ENCODE peak calls at places on chromosome 11, in five cellular contexts. U, M, Z, A and O are unnamed samples.

GRCh38 chr11:22416462-22416861 is 78.3 kb downstream of the SLC17A6 start:
- DNase-seq in U (no peak), M (no peak), Z (no peak), A (no peak), O (no peak)

GRCh38 chr11:68938816-68939582 is 35.3 kb downstream of the IGHMBP2 start:
- DNase-seq in M (no peak), U (no peak), Z (no peak), A (no peak), O (no peak)

GRCh38 chr11:111115890-111116289 is 129.6 kb upstream of the POU2AF2 start:
- DNase-seq in A (no peak), Z (no peak), U (no peak), M (no peak), O (no peak)

GRCh38 chr11:69352715-69353325 is 58.9 kb downstream of the MYEOV start:
- DNase-seq in M (no peak), A (peak), Z (no peak), U (peak), O (no peak)

GRCh38 chr11:20729597-20730095 is 60.3 kb downstream of the NELL1 start:
- DNase-seq in A (no peak), U (peak), Z (no peak), M (no peak), O (no peak)

GRCh38 chr11:1242289-1242688 is 19.4 kb downstream of the MUC5B start:
- DNase-seq in Z (no peak), M (no peak), A (no peak), U (no peak), O (no peak)

GRCh38 chr11:61129608-61130523 is 27.6 kb downstream of the CD5 start:
- DNase-seq in U (peak), A (peak), Z (peak), M (peak), O (peak)

GRCh38 chr11:15223318-15223717 is 108.6 kb downstream of the INSC start:
- DNase-seq in Z (no peak), A (no peak), M (no peak), U (no peak), O (no peak)

GRCh38 chr11:111439905-111440304 is 60.8 kb upstream of the POU2AF1 start:
- DNase-seq in M (no peak), A (no peak), U (no peak), Z (no peak), O (no peak)

GRCh38 chr11:132211479-132211878 is 841.1 kb downstream of the NTM start:
- DNase-seq in Z (no peak), A (no peak), M (no peak), U (no peak), O (no peak)

GRCh38 chr11:27201454-27202302 is 161.1 kb downstream of the BBOX1 start:
- DNase-seq in Z (no peak), M (peak), U (peak), A (no peak), O (no peak)

GRCh38 chr11:67318239-67318555 is 14.9 kb downstream of the SSH3 start:
- DNase-seq in Z (no peak), U (peak), M (no peak), A (no peak), O (no peak)

GRCh38 chr11:35061516-35062440 is 77.2 kb upstream of the CD44 start:
- DNase-seq in Z (no peak), A (no peak), U (no peak), M (no peak), O (no peak)

GRCh38 chr11:5620606-5621521 is 3.9 kb upstream of the TRIM34 start:
- DNase-seq in Z (no peak), A (no peak), M (no peak), U (peak), O (no peak)

GRCh38 chr11:130323452-130324448 is 9.0 kb upstream of the ZBTB44 start:
- DNase-seq in U (no peak), A (no peak), M (no peak), Z (no peak), O (no peak)

GRCh38 chr11:131938321-131938751 is 567.9 kb downstream of the NTM start:
- DNase-seq in U (no peak), A (no peak), M (no peak), Z (no peak), O (no peak)

GRCh38 chr11:90134420-90135003 is at the start of gene NAALAD2:
- DNase-seq in M (peak), A (peak), U (peak), Z (no peak), O (peak)

GRCh38 chr11:22461626-22462025 is 123.4 kb downstream of the SLC17A6 start:
- DNase-seq in Z (no peak), U (no peak), A (no peak), M (no peak), O (no peak)

GRCh38 chr11:21567628-21568290 is 625.1 kb upstream of the ANO5 start:
- DNase-seq in Z (no peak), M (no peak), A (no peak), U (no peak), O (no peak)

GRCh38 chr11:37811349-37811748 is 1213.3 kb upstream of the RAG2 start:
- DNase-seq in M (no peak), A (no peak), U (no peak), Z (no peak), O (no peak)

GRCh38 chr11:130719516-130719915 is 196.8 kb downstream of the SNX19 start:
- DNase-seq in U (no peak), A (no peak), M (no peak), Z (no peak), O (no peak)

GRCh38 chr11:77213029-77213579 is 85.1 kb downstream of the MYO7A start:
- DNase-seq in A (no peak), U (no peak), M (no peak), Z (no peak), O (no peak)

GRCh38 chr11:92057849-92058442 is 166.7 kb upstream of the FAT3 start:
- DNase-seq in M (no peak), U (no peak), Z (no peak), A (no peak), O (no peak)

GRCh38 chr11:11020219-11020726 is 162.4 kb upstream of the ZBED5 start:
- DNase-seq in U (no peak), A (no peak), M (no peak), Z (no peak), O (no peak)

GRCh38 chr11:57646221-57646620 is 3.5 kb downstream of the YPEL4 start:
- DNase-seq in Z (peak), U (no peak), A (no peak), M (no peak), O (no peak)

GRCh38 chr11:72217856-72218745 is 1.5 kb downstream of the FOLR2 start:
- DNase-seq in M (no peak), A (no peak), Z (no peak), U (no peak), O (no peak)

GRCh38 chr11:57460756-57461749 is 725 bp downstream of the RTN4RL2 start:
- DNase-seq in Z (no peak), U (no peak), A (no peak), M (peak), O (peak)

GRCh38 chr11:22472306-22472705 is 134.1 kb downstream of the SLC17A6 start:
- DNase-seq in Z (no peak), M (no peak), A (no peak), U (no peak), O (no peak)

GRCh38 chr11:42465613-42466012 is 846.2 kb upstream of the API5 start:
- DNase-seq in M (no peak), Z (no peak), A (no peak), U (no peak), O (no peak)

GRCh38 chr11:128174465-128175101 is 412.8 kb downstream of the ETS1 start:
- DNase-seq in U (no peak), M (no peak), Z (no peak), A (no peak), O (no peak)

GRCh38 chr11:110724358-110724757 is 12.1 kb upstream of the ARHGAP20 start:
- DNase-seq in A (no peak), Z (no peak), M (no peak), U (no peak), O (no peak)

GRCh38 chr11:40280161-40281054 is 1179.0 kb downstream of the LRRC4C start:
- DNase-seq in M (no peak), A (no peak), Z (no peak), U (no peak), O (no peak)

GRCh38 chr11:95144313-95145235 is 54.9 kb downstream of the ENDOD1 start:
- DNase-seq in A (no peak), M (no peak), U (no peak), Z (no peak), O (no peak)

GRCh38 chr11:10654211-10655150 is 39.1 kb downstream of the IRAG1 start:
- DNase-seq in Z (peak), U (no peak), A (peak), M (peak), O (peak)

GRCh38 chr11:67584205-67584880 is 731 bp downstream of the GSTP1 start:
- DNase-seq in U (peak), M (peak), A (peak), Z (peak), O (peak)

GRCh38 chr11:44979536-44980399 is 29.1 kb upstream of the TP53I11 start:
- DNase-seq in M (peak), U (peak), Z (no peak), A (no peak), O (no peak)

GRCh38 chr11:128318856-128319474 is 268.4 kb downstream of the ETS1 start:
- DNase-seq in M (no peak), U (no peak), Z (peak), A (peak), O (peak)

DNA sequence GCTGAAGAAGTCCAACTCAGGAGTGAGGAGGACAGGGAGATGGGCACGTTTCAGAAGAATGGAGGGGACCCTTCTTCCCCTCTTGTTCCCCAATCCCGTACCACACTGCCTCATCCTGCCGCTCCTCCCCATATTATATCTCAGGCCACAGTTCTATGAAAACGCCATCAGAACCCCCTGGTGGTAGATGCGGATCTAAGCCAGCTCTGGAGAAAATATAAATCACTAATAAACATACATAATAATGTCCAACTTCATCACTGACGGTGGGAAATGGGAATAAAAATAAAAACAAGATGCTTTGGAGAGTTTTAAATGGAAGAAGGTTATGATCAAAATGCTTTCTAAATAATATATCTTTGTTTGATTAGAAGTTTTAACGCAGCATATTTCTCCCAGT is 400.3 kb downstream of the CADM1 start:
- DNase-seq in A (no peak), U (no peak), M (no peak), Z (no peak), O (no peak)
- TF ChIP-seq CTCF in A (no peak), U (no peak), M (no peak), Z (no peak), O (no peak)

GRCh38 chr11:108872781-108873291 is 208.0 kb downstream of the DDX10 start:
- DNase-seq in U (no peak), Z (no peak), A (no peak), M (no peak), O (no peak)

GRCh38 chr11:108870373-108871020 is 205.6 kb downstream of the DDX10 start:
- DNase-seq in A (no peak), M (no peak), Z (no peak), U (no peak), O (no peak)

GRCh38 chr11:108871867-108872266 is 207.0 kb downstream of the DDX10 start:
- DNase-seq in M (no peak), A (no peak), U (no peak), Z (no peak), O (no peak)

GRCh38 chr11:108873305-108873704 is 208.4 kb downstream of the DDX10 start:
- DNase-seq in U (no peak), Z (no peak), A (no peak), M (no peak), O (no peak)

GRCh38 chr11:108871152-108871551 is 206.3 kb downstream of the DDX10 start:
- DNase-seq in Z (no peak), U (peak), A (peak), M (no peak), O (peak)
- TF ChIP-seq CTCF in Z (peak), U (no peak), A (peak), M (no peak), O (peak)

DNA sequence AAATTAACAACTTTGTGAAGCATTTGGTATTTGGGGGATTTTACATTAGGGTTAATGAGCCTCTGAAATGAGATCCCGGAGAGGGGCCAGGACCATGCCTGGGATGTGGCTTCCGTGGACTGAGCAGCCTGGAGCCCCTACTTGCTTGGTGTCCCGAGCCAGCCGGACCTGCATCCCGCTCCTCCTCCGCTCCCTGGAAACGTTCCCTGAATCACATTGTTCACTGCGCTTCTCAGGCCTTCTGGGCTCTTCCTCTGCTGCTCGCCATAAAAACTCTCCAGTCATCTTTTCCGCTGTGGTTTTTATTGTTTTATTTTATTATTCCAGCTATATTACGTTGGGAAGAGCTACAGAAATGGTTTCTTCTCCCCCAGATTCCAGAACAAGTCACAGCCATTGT is 13.3 kb upstream of the KCNQ1OT1 start:
- DNase-seq in M (no peak), Z (no peak), A (no peak), U (no peak), O (no peak)
- TF ChIP-seq CTCF in M (no peak), Z (no peak), A (no peak), U (no peak), O (no peak)

DNA sequence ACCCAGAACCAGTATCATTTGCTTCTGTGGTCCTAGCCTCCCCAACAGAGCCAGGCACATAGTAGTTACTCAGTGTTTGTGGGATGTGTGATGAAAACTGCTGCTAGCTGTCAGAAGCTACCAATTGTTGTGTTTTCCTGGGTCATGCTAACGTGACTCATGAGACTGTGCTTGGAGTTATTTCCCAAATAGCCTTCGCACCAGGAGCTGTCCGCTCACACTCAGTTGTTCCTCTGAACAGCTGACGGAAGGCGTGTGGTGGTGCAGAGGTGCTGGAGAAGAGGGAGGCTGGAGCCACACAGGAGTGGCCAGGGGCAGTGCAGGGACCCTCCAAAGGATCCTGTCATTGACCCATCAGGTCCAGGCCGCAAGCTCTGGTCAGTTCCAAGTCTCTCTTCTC is 53.9 kb upstream of the TBCEL start:
- DNase-seq in Z (no peak), U (no peak), A (no peak), M (no peak), O (no peak)
- TF ChIP-seq CTCF in Z (no peak), U (no peak), A (no peak), M (no peak), O (no peak)

GRCh38 chr11:73296501-73297230 is 11.4 kb upstream of the ARHGEF17 start:
- DNase-seq in A (no peak), U (no peak), Z (no peak), M (no peak), O (no peak)

GRCh38 chr11:73294604-73295003 is 13.5 kb upstream of the ARHGEF17 start:
- DNase-seq in U (no peak), A (no peak), M (no peak), Z (no peak), O (no peak)

GRCh38 chr11:73295996-73296318 is 12.1 kb upstream of the ARHGEF17 start:
- DNase-seq in Z (no peak), A (no peak), U (no peak), M (no peak), O (no peak)

GRCh38 chr11:73297231-73297590 is 10.9 kb upstream of the ARHGEF17 start:
- DNase-seq in U (no peak), A (no peak), Z (no peak), M (no peak), O (no peak)

DNA sequence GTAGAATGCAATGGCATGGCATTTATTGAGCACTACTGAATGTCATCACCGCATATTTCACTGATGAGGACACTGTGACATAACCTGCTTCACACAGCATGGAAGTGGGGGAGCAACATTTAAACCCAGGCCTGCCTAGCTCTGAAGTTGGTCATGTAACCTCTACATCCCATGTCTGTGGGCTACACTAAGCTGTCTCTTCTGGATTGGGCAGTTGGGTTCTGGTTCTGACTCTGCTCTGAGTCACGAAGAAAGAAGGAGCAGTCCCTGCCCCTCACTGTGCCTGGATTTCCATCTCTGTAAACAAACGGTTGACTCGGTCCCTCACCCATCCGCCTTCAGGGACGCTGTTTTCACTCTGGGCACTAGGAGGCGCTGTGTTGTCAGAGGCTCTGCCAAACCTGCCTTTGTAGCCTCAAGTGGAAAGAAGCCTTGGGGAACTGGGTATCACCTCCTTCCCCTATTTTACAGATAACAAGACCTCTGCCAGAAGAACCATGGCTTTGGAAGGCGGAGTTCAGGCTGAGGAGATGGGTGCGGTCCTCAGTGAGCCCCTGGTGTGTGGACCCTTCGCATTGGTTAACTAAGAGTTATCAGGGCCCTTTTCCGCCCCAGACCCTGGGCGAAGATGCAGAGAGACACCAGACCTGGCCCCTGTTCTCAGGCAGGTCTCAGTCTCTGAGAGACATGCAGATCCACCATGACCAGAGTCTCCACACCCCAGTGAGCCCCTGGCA is 12.6 kb upstream of the ARHGEF17 start:
- DNase-seq in U (peak), Z (peak), M (peak), A (peak), O (peak)
- TF ChIP-seq CTCF in U (peak), Z (peak), M (peak), A (peak), O (peak)

GRCh38 chr11:85540181-85540580 is 87.0 kb downstream of the DLG2 start:
- DNase-seq in M (no peak), Z (no peak), A (no peak), U (no peak), O (no peak)

GRCh38 chr11:85539740-85540139 is 87.4 kb downstream of the DLG2 start:
- DNase-seq in M (no peak), Z (no peak), U (no peak), A (no peak), O (no peak)

GRCh38 chr11:85539029-85539689 is 88.0 kb downstream of the DLG2 start:
- DNase-seq in M (no peak), A (no peak), Z (no peak), U (no peak), O (no peak)

GRCh38 chr11:85541683-85542082 is 85.5 kb downstream of the DLG2 start:
- DNase-seq in U (no peak), A (no peak), Z (no peak), M (no peak), O (no peak)

GRCh38 chr11:85540635-85541034 is 86.5 kb downstream of the DLG2 start:
- DNase-seq in M (no peak), Z (no peak), A (no peak), U (no peak), O (no peak)
- TF ChIP-seq CTCF in M (no peak), Z (no peak), A (no peak), U (no peak), O (no peak)

GRCh38 chr11:124441081-124441480 is 4.4 kb downstream of the OR8B8 start:
- DNase-seq in M (no peak), A (no peak), Z (no peak), U (no peak), O (no peak)

GRCh38 chr11:124440608-124441007 is 4.9 kb downstream of the OR8B8 start:
- DNase-seq in U (no peak), Z (no peak), M (no peak), A (no peak), O (no peak)

GRCh38 chr11:124442442-124442841 is 3.1 kb downstream of the OR8B8 start:
- DNase-seq in M (no peak), A (no peak), Z (no peak), U (no peak), O (no peak)

GRCh38 chr11:124441519-124441918 is 4.0 kb downstream of the OR8B8 start:
- DNase-seq in U (no peak), A (no peak), Z (no peak), M (no peak), O (no peak)

DNA sequence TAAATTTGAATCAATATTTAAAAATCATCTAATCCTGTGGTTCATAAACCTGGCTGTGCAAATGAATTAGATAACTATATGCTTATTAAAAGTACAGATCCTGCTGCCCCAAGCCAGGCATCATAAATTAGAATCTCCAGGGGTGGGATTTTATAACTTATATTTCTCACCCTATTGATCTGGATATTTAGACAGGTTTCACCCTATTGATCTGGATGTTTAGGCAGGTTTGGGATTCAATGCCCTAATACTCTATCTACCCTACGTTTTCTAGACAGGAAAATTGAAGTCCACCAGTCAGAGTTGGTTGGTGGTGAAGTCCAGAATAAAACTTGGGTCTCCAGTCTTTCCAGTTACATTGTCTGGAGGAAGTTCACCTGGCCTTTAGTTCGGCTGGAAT is 2.6 kb downstream of the OR8B8 start:
- DNase-seq in A (no peak), Z (no peak), M (no peak), U (no peak), O (no peak)
- TF ChIP-seq CTCF in A (no peak), Z (no peak), M (no peak), U (no peak), O (no peak)

GRCh38 chr11:65771589-65772112 is 9.1 kb downstream of the AP5B1 start:
- DNase-seq in A (no peak), M (no peak), U (no peak), Z (no peak), O (no peak)

GRCh38 chr11:65774525-65775306 is 6.1 kb downstream of the AP5B1 start:
- DNase-seq in Z (no peak), U (no peak), M (no peak), A (no peak), O (no peak)

GRCh38 chr11:65776710-65777141 is 4.0 kb downstream of the AP5B1 start:
- DNase-seq in U (no peak), M (peak), A (no peak), Z (no peak), O (no peak)

GRCh38 chr11:65776196-65776595 is 4.6 kb downstream of the AP5B1 start:
- DNase-seq in U (no peak), A (no peak), Z (no peak), M (peak), O (no peak)

GRCh38 chr11:65773784-65774411 is 6.9 kb downstream of the AP5B1 start:
- DNase-seq in Z (peak), M (no peak), A (no peak), U (no peak), O (peak)
- TF ChIP-seq CTCF in Z (no peak), M (no peak), A (no peak), U (no peak), O (no peak)